ENCODE peak calls at places on chromosomes 12 and 14, in ten cellular contexts. A is mesendoderm; R is PC-9; D is GM23248; O is heart left ventricle; J is transverse colon; K is A549; S is CD8-positive, alpha-beta memory T cell; U is body of pancreas; C is Caco-2. Q is an unnamed sample. For H3K4me1, the result is how much of the 10 kb centered on the place peaks cover.

GRCh38 chr12:113071063-113071426 is 14.5 kb downstream of the DTX1 start:
- DNase-seq in A (no peak), R (no peak), D (no peak), O (no peak), J (no peak), K (no peak), S (no peak), U (no peak), C (no peak), Q (no peak)

GRCh38 chr14:69592923-69593677 is 18.3 kb upstream of the SUSD6 start:
- DNase-seq in A (no peak), R (no peak), D (peak), O (no peak), J (no peak), K (no peak), S (no peak), U (no peak), C (no peak), Q (peak)

GRCh38 chr14:101854366-101854765 is 92.9 kb downstream of the PPP2R5C start:
- DNase-seq in A (peak), R (no peak), D (no peak), O (no peak), J (peak), K (no peak), S (no peak), U (no peak), C (no peak), Q (no peak)

GRCh38 chr12:64995831-64996230 is 125.3 kb downstream of the WIF1 start:
- DNase-seq in A (no peak), R (no peak), D (peak), O (no peak), J (no peak), K (no peak), S (no peak), U (no peak), C (no peak), Q (no peak)

GRCh38 chr14:82796081-82796480 is 1262.4 kb upstream of the SEL1L start:
- DNase-seq in A (no peak), R (no peak), D (no peak), O (no peak), J (no peak), K (no peak), S (no peak), U (no peak), C (no peak), Q (peak)

GRCh38 chr14:89650077-89650978 is 233.3 kb upstream of the FOXN3 start:
- DNase-seq in A (no peak), R (no peak), D (no peak), O (no peak), J (no peak), K (no peak), S (no peak), U (no peak), C (no peak), Q (peak)

GRCh38 chr12:95506707-95507523 is 33.0 kb downstream of the METAP2 start:
- DNase-seq in A (no peak), R (no peak), D (peak), O (no peak), J (no peak), K (no peak), S (no peak), U (no peak), C (no peak), Q (no peak)

GRCh38 chr12:73815072-73815660 is 722.5 kb upstream of the ATXN7L3B start:
- DNase-seq in A (peak), R (no peak), D (no peak), O (no peak), J (no peak), K (no peak), S (no peak), U (no peak), C (no peak), Q (no peak)

GRCh38 chr12:470133-470532 is 10.4 kb downstream of the B4GALNT3 start:
- DNase-seq in A (no peak), R (no peak), D (no peak), O (no peak), J (no peak), K (no peak), S (no peak), U (no peak), C (no peak), Q (no peak)

GRCh38 chr12:122090759-122091535 is 12.4 kb downstream of the MLXIP start:
- DNase-seq in A (no peak), R (no peak), D (peak), O (no peak), J (no peak), K (peak), S (no peak), U (peak), C (peak), Q (no peak)

GRCh38 chr14:105863296-105864108 is 337.1 kb downstream of the TMEM121 start:
- DNase-seq in A (no peak), R (no peak), D (no peak), O (peak), J (peak), K (no peak), S (peak), U (no peak), C (no peak), Q (no peak)

GRCh38 chr12:25994901-25995625 is 36.6 kb downstream of the RASSF8 start:
- DNase-seq in A (peak), R (no peak), D (peak), O (no peak), J (no peak), K (no peak), S (no peak), U (no peak), C (no peak), Q (no peak)
- H3K4me1 ChIP-seq in A (under half), R (under half), D (half or more), O (under half), J (under half), K (under half), S (under half), U (under half), C (under half), Q (under half)

GRCh38 chr12:15721716-15722115 is 67.5 kb downstream of the EPS8 start:
- DNase-seq in A (no peak), R (no peak), D (peak), O (no peak), J (no peak), K (no peak), S (no peak), U (no peak), C (no peak), Q (no peak)

GRCh38 chr12:15719230-15719629 is 70.0 kb downstream of the EPS8 start:
- DNase-seq in A (no peak), R (no peak), D (peak), O (no peak), J (no peak), K (no peak), S (no peak), U (no peak), C (no peak), Q (peak)

GRCh38 chr12:15720299-15720698 is 68.9 kb downstream of the EPS8 start:
- DNase-seq in A (no peak), R (no peak), D (peak), O (no peak), J (no peak), K (no peak), S (no peak), U (no peak), C (no peak), Q (no peak)

GRCh38 chr12:15716566-15716965 is 72.6 kb downstream of the EPS8 start:
- DNase-seq in A (no peak), R (no peak), D (no peak), O (no peak), J (no peak), K (no peak), S (no peak), U (no peak), C (no peak), Q (no peak)

DNA sequence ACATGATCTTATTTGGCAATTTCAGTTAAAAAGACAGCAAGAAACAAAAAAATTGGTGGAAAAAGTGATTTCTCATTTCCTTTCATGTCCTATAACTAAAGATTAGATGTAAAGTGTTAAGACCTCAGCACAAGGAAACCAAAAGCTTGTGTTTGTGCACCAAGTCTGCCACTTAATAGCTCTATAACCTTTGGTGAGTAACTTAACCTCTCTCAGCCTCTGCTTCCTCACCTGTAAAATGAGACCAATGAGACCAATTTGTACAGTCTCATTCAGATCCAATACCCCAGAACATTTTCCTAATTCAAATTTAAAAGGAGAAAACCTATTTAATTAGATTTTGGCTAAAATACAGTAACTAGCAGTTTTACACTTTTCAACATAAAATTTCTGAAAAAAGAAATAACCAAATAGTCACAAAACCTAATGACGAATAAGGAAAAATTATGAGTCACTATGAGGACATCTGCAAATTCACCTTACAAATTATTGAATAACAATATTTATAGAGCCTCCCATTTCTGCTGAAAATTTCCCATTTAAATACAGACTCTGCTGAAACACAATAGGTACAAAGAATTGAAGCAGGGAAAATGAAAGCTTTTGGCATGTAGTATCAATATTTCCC is 71.1 kb downstream of the EPS8 start:
- DNase-seq in A (no peak), R (no peak), D (no peak), O (no peak), J (no peak), K (no peak), S (no peak), U (no peak), C (no peak), Q (no peak)
- H3K4me1 ChIP-seq in A (under half), R (under half), D (half or more), O (under half), J (half or more), K (half or more), S (under half), U (under half), C (under half), Q (under half)

DNA sequence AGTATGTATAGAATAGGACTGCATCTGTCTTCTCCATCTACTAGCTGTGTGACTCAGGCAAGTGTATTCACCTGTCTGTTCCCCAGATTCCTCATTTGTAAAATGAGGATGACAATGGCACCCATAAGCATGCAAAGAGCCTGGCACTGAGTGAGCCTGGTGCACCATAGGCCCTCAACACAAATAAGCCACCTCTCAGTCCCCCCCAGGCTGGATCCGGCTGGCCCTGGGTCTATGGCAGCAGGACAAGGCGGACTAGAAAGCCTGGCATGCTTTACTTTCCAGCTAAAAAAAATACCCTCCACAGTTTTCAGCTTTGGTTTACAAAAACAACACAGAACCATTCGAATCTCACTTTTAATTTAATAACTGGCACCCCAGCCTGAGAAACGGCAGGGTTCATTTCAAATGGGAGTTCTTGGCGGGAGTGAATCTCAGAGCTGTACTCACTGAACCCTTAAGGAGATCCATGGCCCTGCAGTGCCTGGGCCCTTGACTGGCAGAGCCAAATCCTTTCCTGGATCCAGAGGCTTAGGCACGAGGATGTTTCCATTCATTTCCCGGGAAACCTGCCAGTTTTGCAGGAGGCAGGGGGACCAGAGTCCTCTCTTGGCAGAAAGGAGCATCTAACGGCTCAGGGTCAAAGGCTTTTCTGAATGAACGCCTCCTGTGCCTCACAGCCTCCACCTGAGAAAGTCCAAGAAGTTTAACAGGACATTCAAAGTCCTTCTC is 17.7 kb downstream of the SYNE3 start:
- DNase-seq in A (no peak), R (no peak), D (no peak), O (no peak), J (no peak), K (no peak), S (no peak), U (no peak), C (no peak), Q (no peak)
- H3K4me1 ChIP-seq in A (under half), R (under half), D (under half), O (under half), J (half or more), K (under half), S (under half), U (under half), C (half or more), Q (under half)

GRCh38 chr12:45773734-45774133 is 44.2 kb downstream of the ARID2 start:
- DNase-seq in A (no peak), R (no peak), D (no peak), O (no peak), J (no peak), K (no peak), S (no peak), U (no peak), C (no peak), Q (no peak)
- H3K4me1 ChIP-seq in A (under half), R (under half), D (under half), O (under half), J (under half), K (under half), S (under half), U (under half), C (under half), Q (under half)

GRCh38 chr12:3106564-3106963 is 29.4 kb downstream of the TSPAN9 start:
- DNase-seq in A (no peak), R (no peak), D (no peak), O (no peak), J (no peak), K (no peak), S (no peak), U (no peak), C (no peak), Q (no peak)

GRCh38 chr12:3107954-3108353 is 30.8 kb downstream of the TSPAN9 start:
- DNase-seq in A (no peak), R (no peak), D (peak), O (no peak), J (no peak), K (no peak), S (no peak), U (no peak), C (no peak), Q (no peak)

GRCh38 chr12:3107071-3107583 is 29.9 kb downstream of the TSPAN9 start:
- DNase-seq in A (peak), R (no peak), D (peak), O (no peak), J (no peak), K (no peak), S (no peak), U (no peak), C (no peak), Q (no peak)

GRCh38 chr12:3103806-3104205 is 26.6 kb downstream of the TSPAN9 start:
- DNase-seq in A (no peak), R (no peak), D (no peak), O (no peak), J (no peak), K (no peak), S (no peak), U (no peak), C (no peak), Q (no peak)

GRCh38 chr12:3105690-3106479 is 28.7 kb downstream of the TSPAN9 start:
- DNase-seq in A (no peak), R (no peak), D (no peak), O (no peak), J (no peak), K (no peak), S (no peak), U (no peak), C (no peak), Q (no peak)
- H3K4me1 ChIP-seq in A (under half), R (under half), D (under half), O (half or more), J (under half), K (under half), S (under half), U (under half), C (under half), Q (under half)

GRCh38 chr12:5166976-5167375 is 123.3 kb downstream of the KCNA5 start:
- DNase-seq in A (peak), R (no peak), D (peak), O (no peak), J (no peak), K (no peak), S (no peak), U (no peak), C (no peak), Q (peak)

GRCh38 chr12:5168148-5168547 is 124.5 kb downstream of the KCNA5 start:
- DNase-seq in A (peak), R (no peak), D (no peak), O (no peak), J (no peak), K (no peak), S (no peak), U (no peak), C (no peak), Q (no peak)

GRCh38 chr12:5163661-5164060 is 120.0 kb downstream of the KCNA5 start:
- DNase-seq in A (no peak), R (no peak), D (peak), O (no peak), J (no peak), K (no peak), S (no peak), U (no peak), C (no peak), Q (peak)

GRCh38 chr12:5160827-5161226 is 117.1 kb downstream of the KCNA5 start:
- DNase-seq in A (no peak), R (no peak), D (no peak), O (no peak), J (no peak), K (no peak), S (no peak), U (no peak), C (no peak), Q (no peak)

GRCh38 chr12:5165296-5165970 is 121.8 kb downstream of the KCNA5 start:
- DNase-seq in A (no peak), R (no peak), D (no peak), O (no peak), J (no peak), K (no peak), S (no peak), U (no peak), C (no peak), Q (peak)
- H3K4me1 ChIP-seq in A (under half), R (under half), D (under half), O (under half), J (under half), K (under half), S (under half), U (under half), C (under half), Q (under half)

GRCh38 chr12:92538970-92539749 is 163.6 kb upstream of the PLEKHG7 start:
- DNase-seq in A (no peak), R (peak), D (peak), O (peak), J (no peak), K (peak), S (no peak), U (peak), C (no peak), Q (peak)
- H3K4me1 ChIP-seq in A (under half), R (under half), D (under half), O (under half), J (under half), K (under half), S (under half), U (half or more), C (under half), Q (under half)

GRCh38 chr12:51361419-51362016 is 15.0 kb upstream of the CELA1 start:
- DNase-seq in A (no peak), R (no peak), D (no peak), O (no peak), J (no peak), K (no peak), S (no peak), U (peak), C (no peak), Q (no peak)
- H3K4me1 ChIP-seq in A (under half), R (under half), D (under half), O (under half), J (under half), K (under half), S (under half), U (under half), C (under half), Q (under half)

Q was measured in foreskin keratinocyte.